ENCODE peak calls at places on chromosomes 7 and 10, in seven cellular contexts. O, L, A, W, V, S and I are unnamed samples.

GRCh38 chr7:129367700-129368388 is 66.4 kb upstream of the STRIP2 start:
- DNase-seq in V (peak), S (peak), O (peak), A (peak), L (peak), W (peak), I (peak)

GRCh38 chr10:92657024-92657423 is 32.7 kb upstream of the HHEX start:
- DNase-seq in V (no peak), O (no peak), A (no peak), W (no peak), S (no peak), L (no peak), I (no peak)

GRCh38 chr7:23062452-23062851 is 43.1 kb upstream of the KLHL7 start:
- DNase-seq in S (no peak), V (peak), A (no peak), W (no peak), L (no peak), O (peak), I (peak)

GRCh38 chr10:123704076-123704475 is 37.9 kb downstream of the GPR26 start:
- DNase-seq in L (no peak), W (no peak), O (no peak), V (no peak), A (no peak), S (no peak), I (no peak)

GRCh38 chr10:2893991-2894390 is 173.4 kb upstream of the PFKP start:
- DNase-seq in V (no peak), S (no peak), W (no peak), O (no peak), A (no peak), L (no peak), I (no peak)

GRCh38 chr7:44063894-44064651 is 1.3 kb downstream of the PGAM2 start:
- DNase-seq in W (no peak), O (no peak), S (peak), L (peak), V (no peak), A (no peak), I (no peak)

GRCh38 chr10:110873951-110874350 is 2.2 kb downstream of the PDCD4 start:
- DNase-seq in W (no peak), O (no peak), S (no peak), A (no peak), V (no peak), L (no peak), I (no peak)

GRCh38 chr7:129829677-129830631 is 122.8 kb downstream of the UBE2H start:
- DNase-seq in O (peak), A (peak), W (no peak), L (peak), V (peak), S (peak), I (peak)

GRCh38 chr10:70328987-70329386 is 45.2 kb upstream of the NPFFR1 start:
- DNase-seq in O (no peak), V (no peak), W (no peak), S (no peak), L (no peak), A (no peak), I (no peak)

GRCh38 chr10:60101821-60102220 is 195.5 kb upstream of the CCDC6 start:
- DNase-seq in A (no peak), S (no peak), V (no peak), O (peak), L (no peak), W (no peak), I (no peak)

GRCh38 chr10:110992011-110992800 is 72.8 kb downstream of the SHOC2 start:
- DNase-seq in V (no peak), L (no peak), O (no peak), S (no peak), W (no peak), A (no peak), I (no peak)

GRCh38 chr10:71618176-71618575 is 101.4 kb downstream of the C10orf105 start:
- DNase-seq in A (no peak), S (no peak), O (no peak), V (no peak), L (no peak), W (no peak), I (no peak)

GRCh38 chr7:29841926-29842671 is 35.8 kb downstream of the WIPF3 start:
- DNase-seq in W (no peak), V (no peak), S (no peak), O (no peak), A (no peak), L (no peak), I (no peak)

GRCh38 chr7:63789378-63790176 is 209.1 kb upstream of the ZNF722 start:
- DNase-seq in W (no peak), S (peak), V (peak), A (no peak), L (no peak), O (no peak), I (no peak)

GRCh38 chr10:119807960-119808697 is 64.5 kb downstream of the MCMBP start:
- DNase-seq in S (no peak), V (no peak), L (no peak), A (no peak), O (no peak), W (no peak), I (no peak)

GRCh38 chr7:28052933-28053332 is 127.7 kb downstream of the JAZF1 start:
- DNase-seq in A (no peak), V (no peak), S (no peak), L (no peak), W (no peak), O (no peak), I (no peak)

GRCh38 chr10:48444266-48444665 is 137.8 kb downstream of the MAPK8 start:
- DNase-seq in L (no peak), O (peak), W (no peak), S (no peak), A (peak), V (no peak), I (no peak)

GRCh38 chr10:131896403-131896802 is 4.4 kb upstream of the PPP2R2D start:
- DNase-seq in L (no peak), A (no peak), S (no peak), V (no peak), W (no peak), O (no peak), I (no peak)

GRCh38 chr10:131898061-131898460 is 2.7 kb upstream of the PPP2R2D start:
- DNase-seq in A (no peak), V (no peak), O (no peak), S (no peak), W (no peak), L (no peak), I (no peak)

GRCh38 chr10:131899116-131899690 is 1.6 kb upstream of the PPP2R2D start:
- DNase-seq in L (no peak), S (no peak), V (no peak), O (no peak), W (no peak), A (no peak), I (no peak)

GRCh38 chr10:131898713-131899112 is 2.1 kb upstream of the PPP2R2D start:
- DNase-seq in S (no peak), V (no peak), A (no peak), W (no peak), O (no peak), L (no peak), I (no peak)

GRCh38 chr10:131897297-131897899 is 3.4 kb upstream of the PPP2R2D start:
- DNase-seq in A (no peak), L (no peak), V (no peak), O (no peak), W (no peak), S (no peak), I (peak)
- TF ChIP-seq POLR2A in A (no peak), L (no peak), V (no peak), O (no peak), W (no peak), S (no peak), I (peak)

GRCh38 chr7:151099486-151100211 is 13.4 kb downstream of the AGAP3 start:
- DNase-seq in W (no peak), A (no peak), S (no peak), O (no peak), L (no peak), V (no peak), I (no peak)
- TF ChIP-seq POLR2A in W (no peak), A (no peak), S (no peak), O (no peak), L (no peak), V (no peak), I (no peak)

DNA sequence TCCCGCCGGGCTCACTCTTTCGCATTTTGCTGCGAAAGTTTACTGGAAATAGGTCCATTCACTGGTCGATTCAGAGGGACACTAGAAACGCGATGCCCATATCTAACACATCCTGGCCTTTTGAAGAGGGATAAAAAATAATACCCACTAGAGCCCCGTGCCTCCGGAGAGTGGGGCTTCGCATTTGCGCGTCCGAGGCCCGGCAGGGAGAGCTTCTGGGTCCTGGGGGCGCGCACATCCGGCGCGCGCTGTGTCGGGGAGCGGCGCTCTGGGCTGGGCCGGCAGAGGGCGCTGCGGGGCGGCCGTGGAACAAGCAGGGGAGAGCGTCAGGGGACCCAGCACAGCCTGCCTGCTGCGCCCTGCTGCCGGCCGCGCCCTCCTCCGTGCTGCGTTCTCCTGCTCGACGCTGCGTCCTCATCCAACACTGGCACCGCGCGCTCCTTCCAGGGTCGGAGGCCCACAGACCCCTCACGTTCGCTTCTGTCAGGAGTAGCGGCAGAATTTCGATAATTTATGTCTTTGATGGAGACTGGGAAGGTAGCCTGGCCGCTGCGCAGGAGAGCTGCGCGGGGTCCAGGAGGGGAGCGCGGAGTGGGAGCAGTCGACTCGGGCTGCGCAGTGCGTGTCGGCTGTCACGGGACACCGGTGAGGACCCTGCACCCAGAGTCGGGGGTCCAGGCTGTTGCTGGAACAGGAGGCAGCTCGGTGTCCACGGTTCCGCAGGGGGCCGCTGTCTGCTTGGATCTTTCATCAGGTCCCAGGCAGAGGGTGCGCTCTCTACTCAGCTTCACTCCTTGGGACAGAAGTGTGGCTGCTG is 41.5 kb upstream of the ZNF32 start:
- DNase-seq in S (peak), O (peak), W (peak), A (peak), V (peak), L (peak), I (peak)
- TF ChIP-seq POLR2A in S (no peak), O (no peak), W (no peak), A (no peak), V (peak), L (peak), I (no peak)

GRCh38 chr7:6448943-6449543 is 1.3 kb upstream of the DAGLB start:
- DNase-seq in W (no peak), A (no peak), L (no peak), V (no peak), O (no peak), S (no peak), I (no peak)

GRCh38 chr7:6444516-6445269 is 3.1 kb downstream of the DAGLB start:
- DNase-seq in O (no peak), V (no peak), W (no peak), A (no peak), L (no peak), S (no peak), I (no peak)

GRCh38 chr7:6451224-6451705 is 3.5 kb upstream of the DAGLB start:
- DNase-seq in W (no peak), V (no peak), O (no peak), A (no peak), S (no peak), L (no peak), I (no peak)

GRCh38 chr7:6446977-6447588 is 671 bp downstream of the DAGLB start:
- DNase-seq in A (peak), S (peak), L (peak), W (no peak), V (peak), O (peak), I (peak)

GRCh38 chr7:6447589-6448210 is at the start of gene DAGLB:
- DNase-seq in O (peak), S (peak), L (peak), A (peak), V (peak), W (peak), I (peak)
- TF ChIP-seq POLR2A in O (peak), S (no peak), L (peak), A (peak), V (peak), W (peak), I (peak)

GRCh38 chr10:17439552-17439951 is 14.8 kb downstream of the ST8SIA6 start:
- DNase-seq in V (no peak), A (no peak), W (no peak), L (no peak), S (no peak), O (no peak), I (no peak)
- TF ChIP-seq POLR2A in V (no peak), A (no peak), W (no peak), L (no peak), S (no peak), O (no peak), I (no peak)

DNA sequence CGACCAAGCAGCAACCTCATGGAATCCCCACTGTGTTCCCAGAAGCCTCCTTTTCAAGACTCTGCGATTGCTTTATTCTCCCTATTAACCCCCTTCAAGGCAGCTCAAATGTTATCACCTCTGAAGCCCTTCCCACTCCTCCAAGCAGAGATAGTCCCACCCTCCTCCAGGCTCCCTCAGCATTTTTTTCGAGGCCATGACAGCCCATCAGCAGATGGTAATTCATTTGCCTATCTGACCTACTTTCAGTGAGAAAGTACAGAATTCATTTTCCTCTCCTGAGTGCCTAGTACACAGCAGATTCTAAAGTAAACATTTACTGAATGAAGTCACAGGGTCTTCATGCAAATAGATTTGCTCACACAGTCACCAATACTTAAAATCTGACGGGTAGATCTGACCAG is 47.8 kb downstream of the HERPUD2 start:
- DNase-seq in L (peak), S (no peak), A (no peak), W (no peak), O (no peak), V (no peak), I (peak)
- TF ChIP-seq POLR2A in L (no peak), S (no peak), A (no peak), W (no peak), O (no peak), V (no peak), I (peak)

GRCh38 chr10:103659674-103660363 is 166.3 kb downstream of the NEURL1 start:
- DNase-seq in A (no peak), O (no peak), L (peak), W (peak), S (peak), V (peak), I (peak)
- TF ChIP-seq POLR2A in A (no peak), O (no peak), L (no peak), W (no peak), S (no peak), V (peak), I (no peak)